ENCODE peak calls at places on chromosomes 13 and 19, in ten cellular contexts. One of them, this sample, is unnamed.

GRCh38 chr19:46416077-46416709 is 2.8 kb upstream of the CCDC8 start:
- DNase-seq in fibroblast of lung: peak; percentile 83
- DNase-seq in pancreas: peak; percentile 84
- DNase-seq in SK-N-SH: peak; percentile 95
- DNase-seq in tibial nerve: peak; percentile 35
- DNase-seq in SK-N-MC: no peak
- DNase-seq in epithelial cell of prostate: no peak
- DNase-seq in heart left ventricle: peak; percentile 91
- DNase-seq in Panc1: no peak
- DNase-seq in cardiac muscle cell: peak; percentile 96
- DNase-seq in this sample: no peak

GRCh38 chr13:23670793-23671192 is 100.6 kb downstream of the TNFRSF19 start:
- DNase-seq in fibroblast of lung: no peak
- DNase-seq in pancreas: no peak
- DNase-seq in SK-N-SH: no peak
- DNase-seq in tibial nerve: no peak
- DNase-seq in SK-N-MC: no peak
- DNase-seq in epithelial cell of prostate: no peak
- DNase-seq in heart left ventricle: no peak
- DNase-seq in Panc1: no peak
- DNase-seq in cardiac muscle cell: no peak
- DNase-seq in this sample: no peak

GRCh38 chr13:105050696-105051095 is 1484.8 kb downstream of the EFNB2 start:
- DNase-seq in fibroblast of lung: no peak
- DNase-seq in pancreas: no peak
- DNase-seq in SK-N-SH: no peak
- DNase-seq in tibial nerve: no peak
- DNase-seq in SK-N-MC: no peak
- DNase-seq in epithelial cell of prostate: no peak
- DNase-seq in heart left ventricle: no peak
- DNase-seq in Panc1: no peak
- DNase-seq in cardiac muscle cell: peak; percentile 1
- DNase-seq in this sample: no peak

GRCh38 chr19:5308471-5309437 is 31.9 kb downstream of the PTPRS start:
- DNase-seq in fibroblast of lung: peak; percentile 95
- DNase-seq in pancreas: peak; percentile 79
- DNase-seq in SK-N-SH: peak; percentile 89
- DNase-seq in tibial nerve: peak; percentile 59
- DNase-seq in SK-N-MC: peak; percentile 79
- DNase-seq in epithelial cell of prostate: peak; percentile 68
- DNase-seq in heart left ventricle: peak; percentile 48
- DNase-seq in Panc1: no peak
- DNase-seq in cardiac muscle cell: peak; percentile 94
- DNase-seq in this sample: no peak

GRCh38 chr19:2345794-2346663 is 14.0 kb upstream of the TMPRSS9 start:
- DNase-seq in fibroblast of lung: peak; percentile 15
- DNase-seq in pancreas: peak; percentile 49
- DNase-seq in SK-N-SH: peak; percentile 75
- DNase-seq in tibial nerve: no peak
- DNase-seq in SK-N-MC: no peak
- DNase-seq in epithelial cell of prostate: no peak
- DNase-seq in heart left ventricle: no peak
- DNase-seq in Panc1: no peak
- DNase-seq in cardiac muscle cell: peak; percentile 65
- DNase-seq in this sample: no peak

GRCh38 chr13:28324181-28324789 is 170.6 kb downstream of the FLT1 start:
- DNase-seq in fibroblast of lung: peak; percentile 72
- DNase-seq in pancreas: peak; percentile 53
- DNase-seq in SK-N-SH: peak; percentile 74
- DNase-seq in tibial nerve: peak; percentile 74
- DNase-seq in SK-N-MC: peak; percentile 51
- DNase-seq in epithelial cell of prostate: no peak
- DNase-seq in heart left ventricle: peak; percentile 57
- DNase-seq in Panc1: peak; percentile 12
- DNase-seq in cardiac muscle cell: peak; percentile 76
- DNase-seq in this sample: peak; percentile 76

GRCh38 chr13:21243045-21243842 is 66.8 kb downstream of the MRPL57 start:
- DNase-seq in fibroblast of lung: no peak
- DNase-seq in pancreas: no peak
- DNase-seq in SK-N-SH: no peak
- DNase-seq in tibial nerve: no peak
- DNase-seq in SK-N-MC: no peak
- DNase-seq in epithelial cell of prostate: no peak
- DNase-seq in heart left ventricle: no peak
- DNase-seq in Panc1: no peak
- DNase-seq in cardiac muscle cell: no peak
- DNase-seq in this sample: no peak

GRCh38 chr13:43405457-43405856 is 381.3 kb downstream of the ENOX1 start:
- DNase-seq in fibroblast of lung: peak; percentile 43
- DNase-seq in pancreas: no peak
- DNase-seq in SK-N-SH: no peak
- DNase-seq in tibial nerve: no peak
- DNase-seq in SK-N-MC: no peak
- DNase-seq in epithelial cell of prostate: peak; percentile 77
- DNase-seq in heart left ventricle: no peak
- DNase-seq in Panc1: no peak
- DNase-seq in cardiac muscle cell: peak; percentile 62
- DNase-seq in this sample: no peak

DNA sequence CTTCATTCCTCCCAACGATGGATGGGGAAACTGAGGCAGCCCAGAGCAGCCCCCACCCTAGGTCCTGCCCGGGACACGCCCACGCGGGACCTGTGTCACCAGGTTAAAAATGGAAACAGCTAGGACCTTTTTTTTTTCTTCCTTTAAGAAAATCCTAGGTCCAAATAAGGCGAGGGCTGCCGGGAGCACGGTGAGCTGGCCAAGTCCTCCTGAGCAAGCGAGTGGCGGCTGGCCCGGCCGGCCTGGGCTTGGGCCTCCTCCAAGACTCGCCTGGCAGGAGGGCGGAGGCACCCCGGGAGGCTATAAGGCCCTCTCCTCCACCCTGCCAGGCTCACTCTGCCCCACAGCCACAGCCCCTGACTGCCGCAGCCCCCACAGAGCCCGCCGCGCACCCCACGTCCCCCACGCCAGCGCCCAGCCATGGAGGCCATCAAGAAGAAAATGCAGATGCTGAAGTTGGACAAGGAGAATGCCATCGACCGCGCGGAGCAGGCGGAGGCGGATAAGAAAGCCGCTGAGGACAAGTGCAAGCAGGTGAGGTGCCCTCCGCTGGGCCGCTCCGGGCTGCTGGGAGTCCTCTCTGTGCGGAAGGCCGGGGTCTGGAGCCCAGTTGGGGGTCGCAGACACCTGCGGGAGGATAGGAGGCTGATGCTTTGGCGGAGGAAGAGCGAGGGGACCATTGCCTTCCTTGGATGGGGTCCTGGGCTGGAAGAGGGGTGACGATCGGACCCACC is 8.9 kb upstream of the TPM4 start:
- DNase-seq in fibroblast of lung: peak; percentile 96
- DNase-seq in pancreas: peak; percentile 45
- DNase-seq in SK-N-SH: no peak
- DNase-seq in tibial nerve: no peak
- DNase-seq in SK-N-MC: no peak
- DNase-seq in epithelial cell of prostate: peak; percentile 80
- DNase-seq in heart left ventricle: peak; percentile 56
- DNase-seq in Panc1: no peak
- DNase-seq in cardiac muscle cell: peak; percentile 94
- DNase-seq in this sample: no peak
- H3K27ac ChIP-seq in fibroblast of lung: peak overlapping the region; percentile 59
- H3K27ac ChIP-seq in pancreas: no peak overlapping the region
- H3K27ac ChIP-seq in SK-N-SH: no peak overlapping the region
- H3K27ac ChIP-seq in tibial nerve: peak overlapping the region; percentile 67
- H3K27ac ChIP-seq in SK-N-MC: no peak overlapping the region
- H3K27ac ChIP-seq in epithelial cell of prostate: peak overlapping the region; percentile 99
- H3K27ac ChIP-seq in heart left ventricle: peak overlapping the region; percentile 63
- H3K27ac ChIP-seq in Panc1: no peak overlapping the region
- H3K27ac ChIP-seq in cardiac muscle cell: no peak overlapping the region
- H3K27ac ChIP-seq in this sample: no peak overlapping the region

GRCh38 chr13:97279913-97280312 is 57.8 kb downstream of the MBNL2 start:
- DNase-seq in fibroblast of lung: peak; percentile 51
- DNase-seq in pancreas: no peak
- DNase-seq in SK-N-SH: no peak
- DNase-seq in tibial nerve: no peak
- DNase-seq in SK-N-MC: no peak
- DNase-seq in epithelial cell of prostate: no peak
- DNase-seq in heart left ventricle: no peak
- DNase-seq in Panc1: no peak
- DNase-seq in cardiac muscle cell: peak; percentile 47
- DNase-seq in this sample: no peak

GRCh38 chr13:97279079-97279411 is 56.9 kb downstream of the MBNL2 start:
- DNase-seq in fibroblast of lung: no peak
- DNase-seq in pancreas: no peak
- DNase-seq in SK-N-SH: no peak
- DNase-seq in tibial nerve: no peak
- DNase-seq in SK-N-MC: no peak
- DNase-seq in epithelial cell of prostate: no peak
- DNase-seq in heart left ventricle: no peak
- DNase-seq in Panc1: no peak
- DNase-seq in cardiac muscle cell: no peak
- DNase-seq in this sample: no peak

GRCh38 chr13:97278395-97279078 is 56.4 kb downstream of the MBNL2 start:
- DNase-seq in fibroblast of lung: peak; percentile 67
- DNase-seq in pancreas: no peak
- DNase-seq in SK-N-SH: no peak
- DNase-seq in tibial nerve: no peak
- DNase-seq in SK-N-MC: no peak
- DNase-seq in epithelial cell of prostate: no peak
- DNase-seq in heart left ventricle: no peak
- DNase-seq in Panc1: no peak
- DNase-seq in cardiac muscle cell: no peak
- DNase-seq in this sample: no peak

GRCh38 chr13:97281028-97281427 is 58.9 kb downstream of the MBNL2 start:
- DNase-seq in fibroblast of lung: no peak
- DNase-seq in pancreas: no peak
- DNase-seq in SK-N-SH: no peak
- DNase-seq in tibial nerve: no peak
- DNase-seq in SK-N-MC: no peak
- DNase-seq in epithelial cell of prostate: no peak
- DNase-seq in heart left ventricle: no peak
- DNase-seq in Panc1: no peak
- DNase-seq in cardiac muscle cell: no peak
- DNase-seq in this sample: no peak

DNA sequence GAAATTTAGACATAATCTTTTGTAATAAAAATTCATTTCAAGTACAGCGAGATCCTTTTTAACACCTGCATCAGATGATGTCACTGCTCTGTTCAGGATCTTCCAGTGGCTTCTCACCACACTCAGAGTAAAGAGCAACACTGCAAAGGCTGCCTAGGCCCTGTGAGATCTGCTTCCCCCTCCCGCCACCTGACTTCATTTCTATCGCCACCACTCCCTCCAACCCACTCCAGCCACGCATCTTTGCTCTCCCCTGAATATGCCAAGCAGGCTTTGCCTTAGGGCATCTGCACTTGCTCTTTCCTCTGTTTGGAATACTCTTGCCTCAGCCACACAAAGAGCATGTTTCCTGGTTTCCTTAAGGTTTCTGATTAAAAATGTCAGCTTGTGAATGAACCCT is 58.3 kb downstream of the MBNL2 start:
- DNase-seq in fibroblast of lung: no peak
- DNase-seq in pancreas: no peak
- DNase-seq in SK-N-SH: peak; percentile 33
- DNase-seq in tibial nerve: no peak
- DNase-seq in SK-N-MC: no peak
- DNase-seq in epithelial cell of prostate: no peak
- DNase-seq in heart left ventricle: no peak
- DNase-seq in Panc1: no peak
- DNase-seq in cardiac muscle cell: no peak
- DNase-seq in this sample: no peak
- H3K27ac ChIP-seq in fibroblast of lung: no peak overlapping the region
- H3K27ac ChIP-seq in pancreas: no peak overlapping the region
- H3K27ac ChIP-seq in SK-N-SH: peak overlapping the region; percentile 98
- H3K27ac ChIP-seq in tibial nerve: peak overlapping the region; percentile 78
- H3K27ac ChIP-seq in SK-N-MC: peak overlapping the region; percentile 79
- H3K27ac ChIP-seq in epithelial cell of prostate: peak overlapping the region; percentile 86
- H3K27ac ChIP-seq in heart left ventricle: no peak overlapping the region
- H3K27ac ChIP-seq in Panc1: peak overlapping the region; percentile 99
- H3K27ac ChIP-seq in cardiac muscle cell: no peak overlapping the region
- H3K27ac ChIP-seq in this sample: no peak overlapping the region

GRCh38 chr13:36293497-36293896 is 4.1 kb downstream of the CCDC169 start:
- DNase-seq in fibroblast of lung: no peak
- DNase-seq in pancreas: no peak
- DNase-seq in SK-N-SH: no peak
- DNase-seq in tibial nerve: no peak
- DNase-seq in SK-N-MC: no peak
- DNase-seq in epithelial cell of prostate: no peak
- DNase-seq in heart left ventricle: no peak
- DNase-seq in Panc1: no peak
- DNase-seq in cardiac muscle cell: no peak
- DNase-seq in this sample: no peak

GRCh38 chr13:36297600-36298338 is at the start of gene CCDC169:
- DNase-seq in fibroblast of lung: peak; percentile 67
- DNase-seq in pancreas: peak; percentile 49
- DNase-seq in SK-N-SH: peak; percentile 73
- DNase-seq in tibial nerve: peak; percentile 68
- DNase-seq in SK-N-MC: no peak
- DNase-seq in epithelial cell of prostate: no peak
- DNase-seq in heart left ventricle: peak; percentile 70
- DNase-seq in Panc1: no peak
- DNase-seq in cardiac muscle cell: peak; percentile 74
- DNase-seq in this sample: peak; percentile 73

GRCh38 chr13:36298535-36299068 is 988 bp upstream of the CCDC169 start:
- DNase-seq in fibroblast of lung: no peak
- DNase-seq in pancreas: no peak
- DNase-seq in SK-N-SH: no peak
- DNase-seq in tibial nerve: no peak
- DNase-seq in SK-N-MC: no peak
- DNase-seq in epithelial cell of prostate: no peak
- DNase-seq in heart left ventricle: no peak
- DNase-seq in Panc1: no peak
- DNase-seq in cardiac muscle cell: peak; percentile 12
- DNase-seq in this sample: no peak

GRCh38 chr13:36294061-36294460 is 3.6 kb downstream of the CCDC169 start:
- DNase-seq in fibroblast of lung: no peak
- DNase-seq in pancreas: no peak
- DNase-seq in SK-N-SH: no peak
- DNase-seq in tibial nerve: no peak
- DNase-seq in SK-N-MC: no peak
- DNase-seq in epithelial cell of prostate: no peak
- DNase-seq in heart left ventricle: no peak
- DNase-seq in Panc1: no peak
- DNase-seq in cardiac muscle cell: no peak
- DNase-seq in this sample: no peak

GRCh38 chr13:36297259-36297599 is 385 bp downstream of the CCDC169 start:
- DNase-seq in fibroblast of lung: peak; percentile 55
- DNase-seq in pancreas: no peak
- DNase-seq in SK-N-SH: no peak
- DNase-seq in tibial nerve: no peak
- DNase-seq in SK-N-MC: no peak
- DNase-seq in epithelial cell of prostate: no peak
- DNase-seq in heart left ventricle: no peak
- DNase-seq in Panc1: no peak
- DNase-seq in cardiac muscle cell: peak; percentile 45
- DNase-seq in this sample: peak; percentile 24
- H3K27ac ChIP-seq in fibroblast of lung: peak overlapping the region; percentile 81
- H3K27ac ChIP-seq in pancreas: no peak overlapping the region
- H3K27ac ChIP-seq in SK-N-SH: no peak overlapping the region
- H3K27ac ChIP-seq in tibial nerve: peak overlapping the region; percentile 38
- H3K27ac ChIP-seq in SK-N-MC: peak overlapping the region; percentile 76
- H3K27ac ChIP-seq in epithelial cell of prostate: no peak overlapping the region
- H3K27ac ChIP-seq in heart left ventricle: peak overlapping the region; percentile 28
- H3K27ac ChIP-seq in Panc1: peak overlapping the region; percentile 74
- H3K27ac ChIP-seq in cardiac muscle cell: no peak overlapping the region
- H3K27ac ChIP-seq in this sample: peak overlapping the region; percentile 71

GRCh38 chr19:33261511-33262192 is 36.0 kb upstream of the SLC7A10 start:
- DNase-seq in fibroblast of lung: no peak
- DNase-seq in pancreas: no peak
- DNase-seq in SK-N-SH: peak; percentile 68
- DNase-seq in tibial nerve: no peak
- DNase-seq in SK-N-MC: no peak
- DNase-seq in epithelial cell of prostate: no peak
- DNase-seq in heart left ventricle: no peak
- DNase-seq in Panc1: no peak
- DNase-seq in cardiac muscle cell: no peak
- DNase-seq in this sample: peak; percentile 84

GRCh38 chr19:33264881-33265445 is 37.4 kb downstream of the CEBPA start:
- DNase-seq in fibroblast of lung: no peak
- DNase-seq in pancreas: no peak
- DNase-seq in SK-N-SH: no peak
- DNase-seq in tibial nerve: no peak
- DNase-seq in SK-N-MC: no peak
- DNase-seq in epithelial cell of prostate: no peak
- DNase-seq in heart left ventricle: no peak
- DNase-seq in Panc1: no peak
- DNase-seq in cardiac muscle cell: no peak
- DNase-seq in this sample: no peak

GRCh38 chr19:33260628-33261418 is 35.2 kb upstream of the SLC7A10 start:
- DNase-seq in fibroblast of lung: no peak
- DNase-seq in pancreas: no peak
- DNase-seq in SK-N-SH: no peak
- DNase-seq in tibial nerve: peak; percentile 22
- DNase-seq in SK-N-MC: no peak
- DNase-seq in epithelial cell of prostate: no peak
- DNase-seq in heart left ventricle: peak; percentile 56
- DNase-seq in Panc1: no peak
- DNase-seq in cardiac muscle cell: no peak
- DNase-seq in this sample: peak; percentile 94

GRCh38 chr19:33266971-33267484 is 35.3 kb downstream of the CEBPA start:
- DNase-seq in fibroblast of lung: no peak
- DNase-seq in pancreas: no peak
- DNase-seq in SK-N-SH: no peak
- DNase-seq in tibial nerve: no peak
- DNase-seq in SK-N-MC: no peak
- DNase-seq in epithelial cell of prostate: no peak
- DNase-seq in heart left ventricle: no peak
- DNase-seq in Panc1: no peak
- DNase-seq in cardiac muscle cell: no peak
- DNase-seq in this sample: peak; percentile 83

DNA sequence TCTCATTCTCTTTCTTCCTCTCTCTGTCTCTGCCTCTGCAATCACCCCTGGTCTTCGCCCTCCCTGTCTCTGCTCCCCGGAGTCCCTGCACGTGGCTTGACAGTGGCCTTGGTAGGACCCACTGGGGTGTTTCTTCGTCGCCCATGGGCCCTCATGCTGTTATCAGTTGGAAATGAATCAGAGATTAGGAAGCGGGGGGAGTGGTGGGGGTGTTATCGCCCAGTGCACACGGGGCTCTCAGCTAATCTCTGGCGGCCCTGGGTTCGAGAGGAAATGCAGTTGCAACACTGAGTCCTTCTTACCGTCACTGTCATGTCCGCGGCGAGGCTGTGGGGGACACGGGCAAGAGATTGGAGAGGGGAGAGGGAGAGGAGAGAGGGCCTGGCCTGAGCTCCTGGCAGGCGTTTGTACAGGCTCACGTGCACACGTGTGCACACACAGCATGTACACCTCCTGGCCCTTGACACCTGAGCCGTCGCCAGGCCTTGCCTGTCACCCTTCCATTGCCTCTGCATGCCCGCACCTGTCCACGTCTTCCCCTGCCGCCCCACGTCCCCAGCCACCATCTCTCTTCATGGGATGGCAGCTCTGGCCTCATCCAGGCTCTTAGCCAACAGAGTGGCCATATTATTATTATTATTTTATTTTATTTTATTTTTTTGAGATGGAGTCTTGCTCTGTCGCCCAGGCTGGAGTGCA is 37.8 kb upstream of the SLC7A10 start:
- DNase-seq in fibroblast of lung: no peak
- DNase-seq in pancreas: no peak
- DNase-seq in SK-N-SH: no peak
- DNase-seq in tibial nerve: no peak
- DNase-seq in SK-N-MC: no peak
- DNase-seq in epithelial cell of prostate: no peak
- DNase-seq in heart left ventricle: no peak
- DNase-seq in Panc1: no peak
- DNase-seq in cardiac muscle cell: no peak
- DNase-seq in this sample: no peak
- H3K27ac ChIP-seq in fibroblast of lung: no peak overlapping the region
- H3K27ac ChIP-seq in pancreas: no peak overlapping the region
- H3K27ac ChIP-seq in SK-N-SH: no peak overlapping the region
- H3K27ac ChIP-seq in tibial nerve: no peak overlapping the region
- H3K27ac ChIP-seq in SK-N-MC: no peak overlapping the region
- H3K27ac ChIP-seq in epithelial cell of prostate: no peak overlapping the region
- H3K27ac ChIP-seq in heart left ventricle: no peak overlapping the region
- H3K27ac ChIP-seq in Panc1: no peak overlapping the region
- H3K27ac ChIP-seq in cardiac muscle cell: no peak overlapping the region
- H3K27ac ChIP-seq in this sample: peak overlapping the region; percentile 88

This sample was measured in HL-60.